ENCODE peak calls at places on chromosomes 5 and 9, in nine cellular contexts. M is right atrium auricular region, N is hepatocyte, U is lower leg skin, T is fibroblast of lung, D is IMR-90, Q is psoas muscle, L is choroid plexus epithelial cell, E is astrocyte of the spinal cord. B is an unnamed sample.

GRCh38 chr9:6805532-6805931 is 47.8 kb downstream of the KDM4C start:
- DNase-seq in E (peak; percentile 53), L (peak; percentile 55), D (peak; percentile 80), M (no peak), T (peak; percentile 63), Q (peak; percentile 40), U (no peak), N (no peak), B (peak; percentile 58)

GRCh38 chr5:65822696-65823095 is 100.7 kb downstream of the NLN start:
- DNase-seq in L (no peak), E (no peak), U (no peak), T (no peak), Q (no peak), D (no peak), M (no peak), N (no peak), B (no peak)

GRCh38 chr5:115415143-115415491 is 118.7 kb upstream of the CCDC112 start:
- DNase-seq in E (peak; percentile 76), L (peak; percentile 84), U (no peak), Q (no peak), D (peak; percentile 82), M (no peak), N (peak; percentile 74), T (peak; percentile 89), B (peak; percentile 86)

GRCh38 chr5:145960166-145960565 is 23.8 kb downstream of the SH3RF2 start:
- DNase-seq in E (no peak), Q (no peak), T (no peak), U (no peak), M (no peak), D (no peak), L (no peak), N (no peak), B (no peak)

GRCh38 chr9:286091-286740 is 71.6 kb downstream of the DOCK8 start:
- DNase-seq in Q (no peak), U (no peak), M (no peak), N (peak; percentile 22), E (no peak), T (no peak), D (no peak), L (no peak), B (no peak)

GRCh38 chr5:10329808-10330481 is 22.2 kb upstream of the CMBL start:
- DNase-seq in E (peak; percentile 66), Q (peak; percentile 42), L (peak; percentile 77), N (peak; percentile 61), D (peak; percentile 88), T (peak; percentile 97), M (peak; percentile 62), U (peak; percentile 88), B (peak; percentile 68)

GRCh38 chr5:175520321-175520720 is 42.0 kb downstream of the SFXN1 start:
- DNase-seq in D (no peak), Q (no peak), U (no peak), T (no peak), L (no peak), M (no peak), E (no peak), N (no peak), B (no peak)

GRCh38 chr9:136840877-136841645 is 1.2 kb upstream of the AJM1 start:
- DNase-seq in L (peak; percentile 66), N (peak; percentile 88), U (no peak), E (peak; percentile 62), D (peak; percentile 62), T (peak; percentile 55), Q (no peak), M (no peak), B (peak; percentile 76)

GRCh38 chr5:77893225-77893860 is 117.2 kb upstream of the TBCA start:
- DNase-seq in D (peak; percentile 99), T (peak; percentile 96), Q (no peak), L (peak; percentile 95), U (no peak), M (no peak), E (peak; percentile 98), N (peak; percentile 66), B (peak; percentile 97)

DNA sequence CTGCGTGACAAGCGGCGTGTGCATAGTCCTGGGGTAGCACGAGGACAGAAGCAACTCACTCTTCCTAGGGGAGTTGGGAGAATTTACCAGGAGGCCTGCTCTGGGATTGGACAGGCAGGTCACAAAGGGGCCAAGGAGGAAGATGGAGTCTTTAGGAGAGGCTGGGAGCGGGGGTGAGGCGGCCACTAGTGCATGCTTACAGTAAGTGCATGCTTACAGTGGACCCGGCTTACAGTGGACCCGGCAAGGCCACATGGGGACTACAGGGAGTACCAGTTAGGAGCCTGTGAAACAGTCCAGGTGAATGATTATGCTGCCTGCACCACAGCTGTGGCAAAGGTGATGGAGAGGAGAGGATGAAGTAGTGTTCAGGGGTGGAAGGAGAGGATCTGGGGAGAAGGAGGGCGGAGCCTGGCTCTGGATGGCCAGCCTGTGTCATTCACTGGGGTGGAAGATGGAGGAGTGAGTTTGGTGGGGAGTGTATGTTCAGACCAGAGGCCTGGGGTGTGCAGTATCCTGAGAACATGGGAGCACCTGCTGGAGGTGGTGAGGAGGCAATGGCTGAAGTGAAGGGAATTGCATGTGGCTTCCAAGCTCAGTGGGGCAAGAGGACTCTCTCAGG is 78.7 kb downstream of the CRB2 start:
- DNase-seq in E (no peak), Q (no peak), D (no peak), T (no peak), U (peak; percentile 61), L (peak; percentile 12), N (no peak), M (no peak), B (peak; percentile 22)
- H3K4me3 ChIP-seq in E (no peak overlapping the region), Q (no peak overlapping the region), D (no peak overlapping the region), T (no peak overlapping the region), U (no peak overlapping the region), L (no peak overlapping the region), N (no peak overlapping the region), M (no peak overlapping the region), B (no peak overlapping the region)

DNA sequence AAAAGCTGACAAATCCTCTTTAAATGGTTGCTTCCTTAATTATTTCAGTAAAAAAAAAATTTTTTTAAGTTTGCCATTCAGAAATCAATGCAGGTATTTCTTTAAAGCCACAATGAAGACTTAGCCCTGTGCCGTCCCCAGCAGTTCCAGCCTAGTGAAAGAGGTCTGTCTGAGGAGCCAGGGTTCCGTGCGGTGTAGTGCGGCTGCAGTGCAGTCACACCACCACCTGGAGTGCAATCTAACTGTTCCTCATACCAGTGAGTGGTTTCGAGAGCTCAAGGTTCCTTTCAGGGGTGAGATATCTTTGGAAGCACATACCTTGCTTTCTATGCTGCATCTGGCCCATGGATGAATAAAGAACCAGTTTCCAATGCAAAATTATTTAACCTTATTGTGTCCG is 87.5 kb downstream of the FANCC start:
- DNase-seq in Q (no peak), T (no peak), E (no peak), L (no peak), U (no peak), M (no peak), N (peak; percentile 28), D (no peak), B (no peak)
- TF ChIP-seq CTCF in Q (no peak), T (no peak), E (no peak), L (no peak), U (no peak), M (no peak), N (no peak), D (no peak), B (no peak)

GRCh38 chr5:41863871-41864486 is 6.2 kb downstream of the OXCT1 start:
- DNase-seq in D (peak; percentile 51), M (no peak), N (no peak), U (no peak), T (peak; percentile 39), Q (no peak), E (peak; percentile 31), L (peak; percentile 34), B (peak; percentile 15)
- H3K4me3 ChIP-seq in D (no peak overlapping the region), M (no peak overlapping the region), N (no peak overlapping the region), U (no peak overlapping the region), T (no peak overlapping the region), Q (no peak overlapping the region), E (no peak overlapping the region), L (no peak overlapping the region), B (no peak overlapping the region)

GRCh38 chr5:124411089-124411488 is 335.4 kb downstream of the ZNF608 start:
- DNase-seq in N (no peak), Q (no peak), U (no peak), E (peak; percentile 28), L (peak; percentile 75), M (no peak), T (peak; percentile 43), D (peak; percentile 44), B (peak; percentile 45)
- TF ChIP-seq CTCF in N (peak; percentile 22), Q (no peak), U (no peak), E (no peak), L (peak; percentile 54), M (no peak), T (peak; percentile 26), D (peak; percentile 25), B (no peak)

GRCh38 chr9:33227013-33227398 is 13.0 kb upstream of the SPINK4 start:
- DNase-seq in L (no peak), T (no peak), D (no peak), M (no peak), Q (peak; percentile 35), N (no peak), E (no peak), U (peak; percentile 84), B (no peak)
- H3K4me3 ChIP-seq in L (no peak overlapping the region), T (no peak overlapping the region), D (no peak overlapping the region), M (no peak overlapping the region), Q (no peak overlapping the region), N (no peak overlapping the region), E (no peak overlapping the region), U (no peak overlapping the region), B (no peak overlapping the region)

GRCh38 chr5:53243403-53243802 is 133.8 kb upstream of the MOCS2 start:
- DNase-seq in T (no peak), E (no peak), L (no peak), D (no peak), N (no peak), U (no peak), M (no peak), Q (no peak), B (no peak)
- TF ChIP-seq CTCF in T (no peak), E (no peak), L (no peak), D (no peak), N (no peak), U (no peak), M (no peak), Q (no peak), B (no peak)